ENCODE peak calls at places on chromosomes 11 and 22, in eight cellular contexts. C is A549; G is fibroblast of the conjunctiva; A is AG09309; I is HTR-8/SVneo; B is adrenal gland; R is activated T-helper 1 cell treated with anti-CD3 and anti-CD28 coated beads, Interleukin-2, amount 50 U/mL, for 16 hours; D is astrocyte of the cerebellum. J is an unnamed sample.

GRCh38 chr22:26785942-26786341 is 128.6 kb downstream of the MIAT start:
- DNase-seq in A (no peak), R (no peak), D (no peak), C (no peak), B (no peak), G (no peak), I (no peak), J (no peak)

GRCh38 chr11:74347381-74347780 is 35.9 kb upstream of the P4HA3 start:
- DNase-seq in I (no peak), B (no peak), A (no peak), G (no peak), D (no peak), R (no peak), C (no peak), J (no peak)

GRCh38 chr11:113505541-113506375 is 30.6 kb upstream of the DRD2 start:
- DNase-seq in R (no peak), I (no peak), G (no peak), C (peak; percentile 2), D (peak; percentile 48), A (peak; percentile 25), B (no peak), J (no peak)

GRCh38 chr22:47204002-47204979 is 441.8 kb downstream of the TBC1D22A start:
- DNase-seq in B (no peak), C (no peak), A (no peak), G (no peak), I (no peak), D (no peak), R (no peak), J (no peak)

GRCh38 chr11:101870510-101870909 is 44.3 kb upstream of the CEP126 start:
- DNase-seq in B (no peak), D (no peak), I (peak; percentile 59), A (no peak), R (no peak), C (peak; percentile 74), G (peak; percentile 46), J (no peak)

GRCh38 chr11:57498540-57498939 is 17.0 kb downstream of the SLC43A1 start:
- DNase-seq in D (no peak), R (no peak), G (no peak), B (no peak), A (no peak), I (no peak), C (no peak), J (no peak)

GRCh38 chr11:111370270-111370901 is 8.7 kb downstream of the POU2AF1 start:
- DNase-seq in G (no peak), R (no peak), I (no peak), D (no peak), C (no peak), B (no peak), A (no peak), J (no peak)

GRCh38 chr11:118921121-118921928 is 4.4 kb downstream of the BCL9L start:
- DNase-seq in B (peak; percentile 89), C (peak; percentile 89), G (no peak), A (no peak), R (no peak), D (no peak), I (no peak), J (no peak)

GRCh38 chr11:65224939-65225283 is 36.9 kb upstream of the POLA2 start:
- DNase-seq in C (peak; percentile 50), R (no peak), A (peak; percentile 39), B (peak; percentile 46), G (peak; percentile 32), I (peak; percentile 41), D (peak; percentile 13), J (no peak)

GRCh38 chr11:65849366-65849765 is 8.6 kb downstream of the CFL1 start:
- DNase-seq in G (no peak), R (no peak), D (no peak), C (no peak), B (no peak), A (no peak), I (no peak), J (no peak)